ENCODE peak calls at places on chromosomes 16 and 17, in ten cellular contexts. One of them, this sample, is unnamed.

GRCh38 chr16:28494141-28494851 is at the start of gene APOBR:
- DNase-seq in fibroblast of lung: no peak
- DNase-seq in A549: no peak
- DNase-seq in MCF 10A: no peak
- DNase-seq in dorsolateral prefrontal cortex: no peak
- DNase-seq in heart left ventricle: peak; percentile 46
- DNase-seq in tibial artery: peak; percentile 44
- DNase-seq in choroid plexus epithelial cell: no peak
- DNase-seq in IMR-90: no peak
- DNase-seq in GM23338: no peak
- DNase-seq in this sample: no peak

GRCh38 chr16:79318137-79318899 is 282.2 kb downstream of the MAF start:
- DNase-seq in fibroblast of lung: no peak
- DNase-seq in A549: no peak
- DNase-seq in MCF 10A: no peak
- DNase-seq in dorsolateral prefrontal cortex: no peak
- DNase-seq in heart left ventricle: no peak
- DNase-seq in tibial artery: no peak
- DNase-seq in choroid plexus epithelial cell: no peak
- DNase-seq in IMR-90: no peak
- DNase-seq in GM23338: peak; percentile 60
- DNase-seq in this sample: no peak

GRCh38 chr16:54359555-54359954 is 73.0 kb upstream of the IRX3 start:
- DNase-seq in fibroblast of lung: no peak
- DNase-seq in A549: no peak
- DNase-seq in MCF 10A: no peak
- DNase-seq in dorsolateral prefrontal cortex: no peak
- DNase-seq in heart left ventricle: no peak
- DNase-seq in tibial artery: no peak
- DNase-seq in choroid plexus epithelial cell: no peak
- DNase-seq in IMR-90: no peak
- DNase-seq in GM23338: no peak
- DNase-seq in this sample: no peak

GRCh38 chr17:21375757-21376584 is at the start of gene KCNJ12:
- DNase-seq in fibroblast of lung: peak; percentile 26
- DNase-seq in A549: peak; percentile 43
- DNase-seq in MCF 10A: no peak
- DNase-seq in dorsolateral prefrontal cortex: peak; percentile 68
- DNase-seq in heart left ventricle: no peak
- DNase-seq in tibial artery: no peak
- DNase-seq in choroid plexus epithelial cell: peak; percentile 34
- DNase-seq in IMR-90: no peak
- DNase-seq in GM23338: peak; percentile 82
- DNase-seq in this sample: no peak

GRCh38 chr17:79942591-79943353 is 92.9 kb downstream of the TBC1D16 start:
- DNase-seq in fibroblast of lung: peak; percentile 46
- DNase-seq in A549: no peak
- DNase-seq in MCF 10A: peak; percentile 61
- DNase-seq in dorsolateral prefrontal cortex: peak; percentile 41
- DNase-seq in heart left ventricle: no peak
- DNase-seq in tibial artery: peak; percentile 19
- DNase-seq in choroid plexus epithelial cell: no peak
- DNase-seq in IMR-90: peak; percentile 18
- DNase-seq in GM23338: no peak
- DNase-seq in this sample: no peak

GRCh38 chr16:77289331-77289809 is 90.2 kb downstream of the SYCE1L start:
- DNase-seq in fibroblast of lung: peak; percentile 93
- DNase-seq in A549: peak; percentile 88
- DNase-seq in MCF 10A: peak; percentile 8
- DNase-seq in dorsolateral prefrontal cortex: no peak
- DNase-seq in heart left ventricle: no peak
- DNase-seq in tibial artery: no peak
- DNase-seq in choroid plexus epithelial cell: peak; percentile 67
- DNase-seq in IMR-90: peak; percentile 73
- DNase-seq in GM23338: no peak
- DNase-seq in this sample: no peak

GRCh38 chr16:81786868-81787267 is 7.8 kb downstream of the PLCG2 start:
- DNase-seq in fibroblast of lung: peak; percentile 18
- DNase-seq in A549: no peak
- DNase-seq in MCF 10A: no peak
- DNase-seq in dorsolateral prefrontal cortex: no peak
- DNase-seq in heart left ventricle: no peak
- DNase-seq in tibial artery: no peak
- DNase-seq in choroid plexus epithelial cell: no peak
- DNase-seq in IMR-90: no peak
- DNase-seq in GM23338: no peak
- DNase-seq in this sample: no peak

GRCh38 chr16:12544477-12545291 is 259.0 kb downstream of the CPPED1 start:
- DNase-seq in fibroblast of lung: peak; percentile 31
- DNase-seq in A549: no peak
- DNase-seq in MCF 10A: no peak
- DNase-seq in dorsolateral prefrontal cortex: no peak
- DNase-seq in heart left ventricle: no peak
- DNase-seq in tibial artery: no peak
- DNase-seq in choroid plexus epithelial cell: no peak
- DNase-seq in IMR-90: no peak
- DNase-seq in GM23338: no peak
- DNase-seq in this sample: no peak

GRCh38 chr17:9228408-9229159 is 207.3 kb downstream of the NTN1 start:
- DNase-seq in fibroblast of lung: peak; percentile 98
- DNase-seq in A549: no peak
- DNase-seq in MCF 10A: peak; percentile 41
- DNase-seq in dorsolateral prefrontal cortex: no peak
- DNase-seq in heart left ventricle: no peak
- DNase-seq in tibial artery: no peak
- DNase-seq in choroid plexus epithelial cell: peak; percentile 50
- DNase-seq in IMR-90: peak; percentile 58
- DNase-seq in GM23338: no peak
- DNase-seq in this sample: peak; percentile 26

GRCh38 chr16:54027126-54027922 is 259.3 kb downstream of the IRX3 start:
- DNase-seq in fibroblast of lung: peak; percentile 91
- DNase-seq in A549: peak; percentile 6
- DNase-seq in MCF 10A: peak; percentile 22
- DNase-seq in dorsolateral prefrontal cortex: no peak
- DNase-seq in heart left ventricle: no peak
- DNase-seq in tibial artery: no peak
- DNase-seq in choroid plexus epithelial cell: peak; percentile 78
- DNase-seq in IMR-90: peak; percentile 83
- DNase-seq in GM23338: no peak
- DNase-seq in this sample: peak; percentile 67

GRCh38 chr17:79609616-79610150 is 1.2 kb downstream of the RBFOX3 start:
- DNase-seq in fibroblast of lung: no peak
- DNase-seq in A549: peak; percentile 39
- DNase-seq in MCF 10A: no peak
- DNase-seq in dorsolateral prefrontal cortex: no peak
- DNase-seq in heart left ventricle: no peak
- DNase-seq in tibial artery: no peak
- DNase-seq in choroid plexus epithelial cell: no peak
- DNase-seq in IMR-90: no peak
- DNase-seq in GM23338: peak; percentile 69
- DNase-seq in this sample: no peak

GRCh38 chr17:82843904-82844640 is 4.2 kb upstream of the ZNF750 start:
- DNase-seq in fibroblast of lung: no peak
- DNase-seq in A549: no peak
- DNase-seq in MCF 10A: no peak
- DNase-seq in dorsolateral prefrontal cortex: no peak
- DNase-seq in heart left ventricle: no peak
- DNase-seq in tibial artery: peak; percentile 8
- DNase-seq in choroid plexus epithelial cell: no peak
- DNase-seq in IMR-90: no peak
- DNase-seq in GM23338: no peak
- DNase-seq in this sample: no peak

GRCh38 chr17:78142113-78142861 is 3.9 kb upstream of the C17orf99 start:
- DNase-seq in fibroblast of lung: peak; percentile 69
- DNase-seq in A549: peak; percentile 87
- DNase-seq in MCF 10A: peak; percentile 97
- DNase-seq in dorsolateral prefrontal cortex: no peak
- DNase-seq in heart left ventricle: no peak
- DNase-seq in tibial artery: no peak
- DNase-seq in choroid plexus epithelial cell: no peak
- DNase-seq in IMR-90: peak; percentile 81
- DNase-seq in GM23338: no peak
- DNase-seq in this sample: peak; percentile 88

GRCh38 chr16:13046422-13046821 is 145.0 kb downstream of the SHISA9 start:
- DNase-seq in fibroblast of lung: no peak
- DNase-seq in A549: no peak
- DNase-seq in MCF 10A: no peak
- DNase-seq in dorsolateral prefrontal cortex: no peak
- DNase-seq in heart left ventricle: no peak
- DNase-seq in tibial artery: no peak
- DNase-seq in choroid plexus epithelial cell: no peak
- DNase-seq in IMR-90: no peak
- DNase-seq in GM23338: no peak
- DNase-seq in this sample: no peak

GRCh38 chr16:79629003-79629402 is 28.5 kb upstream of the MAF start:
- DNase-seq in fibroblast of lung: no peak
- DNase-seq in A549: no peak
- DNase-seq in MCF 10A: no peak
- DNase-seq in dorsolateral prefrontal cortex: no peak
- DNase-seq in heart left ventricle: no peak
- DNase-seq in tibial artery: no peak
- DNase-seq in choroid plexus epithelial cell: peak; percentile 55
- DNase-seq in IMR-90: no peak
- DNase-seq in GM23338: no peak
- DNase-seq in this sample: no peak

GRCh38 chr17:68429881-68430280 is 27.4 kb downstream of the WIPI1 start:
- DNase-seq in fibroblast of lung: no peak
- DNase-seq in A549: no peak
- DNase-seq in MCF 10A: no peak
- DNase-seq in dorsolateral prefrontal cortex: no peak
- DNase-seq in heart left ventricle: no peak
- DNase-seq in tibial artery: no peak
- DNase-seq in choroid plexus epithelial cell: no peak
- DNase-seq in IMR-90: no peak
- DNase-seq in GM23338: no peak
- DNase-seq in this sample: no peak

GRCh38 chr17:68432086-68432864 is 25.0 kb downstream of the WIPI1 start:
- DNase-seq in fibroblast of lung: no peak
- DNase-seq in A549: no peak
- DNase-seq in MCF 10A: no peak
- DNase-seq in dorsolateral prefrontal cortex: no peak
- DNase-seq in heart left ventricle: no peak
- DNase-seq in tibial artery: no peak
- DNase-seq in choroid plexus epithelial cell: no peak
- DNase-seq in IMR-90: no peak
- DNase-seq in GM23338: no peak
- DNase-seq in this sample: no peak

GRCh38 chr17:68433211-68433610 is 24.1 kb downstream of the WIPI1 start:
- DNase-seq in fibroblast of lung: no peak
- DNase-seq in A549: no peak
- DNase-seq in MCF 10A: no peak
- DNase-seq in dorsolateral prefrontal cortex: no peak
- DNase-seq in heart left ventricle: no peak
- DNase-seq in tibial artery: no peak
- DNase-seq in choroid plexus epithelial cell: no peak
- DNase-seq in IMR-90: no peak
- DNase-seq in GM23338: no peak
- DNase-seq in this sample: no peak

GRCh38 chr17:68431045-68431608 is 26.2 kb downstream of the WIPI1 start:
- DNase-seq in fibroblast of lung: no peak
- DNase-seq in A549: no peak
- DNase-seq in MCF 10A: no peak
- DNase-seq in dorsolateral prefrontal cortex: no peak
- DNase-seq in heart left ventricle: no peak
- DNase-seq in tibial artery: no peak
- DNase-seq in choroid plexus epithelial cell: no peak
- DNase-seq in IMR-90: no peak
- DNase-seq in GM23338: no peak
- DNase-seq in this sample: no peak

GRCh38 chr17:68431661-68432071 is 25.6 kb downstream of the WIPI1 start:
- DNase-seq in fibroblast of lung: peak; percentile 6
- DNase-seq in A549: peak; percentile 50
- DNase-seq in MCF 10A: peak; percentile 20
- DNase-seq in dorsolateral prefrontal cortex: no peak
- DNase-seq in heart left ventricle: no peak
- DNase-seq in tibial artery: no peak
- DNase-seq in choroid plexus epithelial cell: peak; percentile 80
- DNase-seq in IMR-90: peak; percentile 23
- DNase-seq in GM23338: peak; percentile 79
- DNase-seq in this sample: peak; percentile 4
- TF ChIP-seq CTCF in fibroblast of lung: no peak
- TF ChIP-seq CTCF in A549: peak; percentile 44
- TF ChIP-seq CTCF in MCF 10A: peak; percentile 9
- TF ChIP-seq CTCF in dorsolateral prefrontal cortex: peak; percentile 30
- TF ChIP-seq CTCF in heart left ventricle: peak; percentile 29
- TF ChIP-seq CTCF in tibial artery: no peak
- TF ChIP-seq CTCF in choroid plexus epithelial cell: peak; percentile 62
- TF ChIP-seq CTCF in IMR-90: peak; percentile 28
- TF ChIP-seq CTCF in GM23338: peak; percentile 60
- TF ChIP-seq CTCF in this sample: no peak

DNA sequence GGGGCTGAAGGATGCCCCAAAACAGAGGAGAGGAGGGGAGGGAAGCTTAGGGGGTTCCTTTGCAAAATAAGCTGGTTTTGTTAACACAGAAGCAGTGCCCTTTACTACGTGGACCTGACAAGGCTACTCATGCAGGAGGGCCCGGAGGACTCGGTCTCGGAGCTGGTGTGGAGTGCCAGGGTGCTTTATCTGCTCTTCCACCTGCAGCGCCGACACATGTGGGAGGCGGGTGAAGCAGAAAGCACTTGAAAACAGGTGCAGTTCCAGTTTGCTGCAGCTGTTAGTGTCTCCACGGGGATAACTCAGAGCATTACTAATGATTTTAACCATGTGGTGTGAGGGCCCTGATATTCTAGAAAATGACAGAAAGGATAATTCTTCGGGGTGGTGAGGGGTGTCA is 35.0 kb upstream of the MNT start:
- DNase-seq in fibroblast of lung: no peak
- DNase-seq in A549: no peak
- DNase-seq in MCF 10A: no peak
- DNase-seq in dorsolateral prefrontal cortex: no peak
- DNase-seq in heart left ventricle: no peak
- DNase-seq in tibial artery: no peak
- DNase-seq in choroid plexus epithelial cell: no peak
- DNase-seq in IMR-90: no peak
- DNase-seq in GM23338: peak; percentile 16
- DNase-seq in this sample: no peak
- TF ChIP-seq CTCF in fibroblast of lung: no peak
- TF ChIP-seq CTCF in A549: no peak
- TF ChIP-seq CTCF in MCF 10A: no peak
- TF ChIP-seq CTCF in dorsolateral prefrontal cortex: no peak
- TF ChIP-seq CTCF in heart left ventricle: no peak
- TF ChIP-seq CTCF in tibial artery: no peak
- TF ChIP-seq CTCF in choroid plexus epithelial cell: no peak
- TF ChIP-seq CTCF in IMR-90: no peak
- TF ChIP-seq CTCF in GM23338: no peak
- TF ChIP-seq CTCF in this sample: no peak

GRCh38 chr17:29196784-29197515 is 16.8 kb upstream of the MYO18A start:
- DNase-seq in fibroblast of lung: no peak
- DNase-seq in A549: no peak
- DNase-seq in MCF 10A: no peak
- DNase-seq in dorsolateral prefrontal cortex: no peak
- DNase-seq in heart left ventricle: no peak
- DNase-seq in tibial artery: no peak
- DNase-seq in choroid plexus epithelial cell: no peak
- DNase-seq in IMR-90: no peak
- DNase-seq in GM23338: no peak
- DNase-seq in this sample: no peak
- TF ChIP-seq CTCF in fibroblast of lung: no peak
- TF ChIP-seq CTCF in A549: no peak
- TF ChIP-seq CTCF in MCF 10A: no peak
- TF ChIP-seq CTCF in dorsolateral prefrontal cortex: no peak
- TF ChIP-seq CTCF in heart left ventricle: no peak
- TF ChIP-seq CTCF in tibial artery: no peak
- TF ChIP-seq CTCF in choroid plexus epithelial cell: no peak
- TF ChIP-seq CTCF in IMR-90: no peak
- TF ChIP-seq CTCF in GM23338: no peak
- TF ChIP-seq CTCF in this sample: no peak

GRCh38 chr16:24131294-24131693 is 124.8 kb upstream of the CACNG3 start:
- DNase-seq in fibroblast of lung: no peak
- DNase-seq in A549: no peak
- DNase-seq in MCF 10A: no peak
- DNase-seq in dorsolateral prefrontal cortex: no peak
- DNase-seq in heart left ventricle: no peak
- DNase-seq in tibial artery: no peak
- DNase-seq in choroid plexus epithelial cell: no peak
- DNase-seq in IMR-90: no peak
- DNase-seq in GM23338: no peak
- DNase-seq in this sample: no peak
- TF ChIP-seq CTCF in fibroblast of lung: no peak
- TF ChIP-seq CTCF in A549: no peak
- TF ChIP-seq CTCF in MCF 10A: no peak
- TF ChIP-seq CTCF in dorsolateral prefrontal cortex: no peak
- TF ChIP-seq CTCF in heart left ventricle: no peak
- TF ChIP-seq CTCF in tibial artery: no peak
- TF ChIP-seq CTCF in choroid plexus epithelial cell: no peak
- TF ChIP-seq CTCF in IMR-90: no peak
- TF ChIP-seq CTCF in GM23338: no peak
- TF ChIP-seq CTCF in this sample: no peak